ENCODE peak calls at places on chromosomes 13 and 19, in eight cellular contexts. N is thoracic aorta; F is ovary; C is breast epithelium; T is stomach; P is testis; O is CD8-positive, alpha-beta T cell; Z is SK-N-SH. V is an unnamed sample.

GRCh38 chr19:3548594-3548993 is 8.8 kb downstream of the MFSD12 start:
- DNase-seq in N (no peak), F (no peak), C (no peak), T (no peak), P (no peak), O (no peak), Z (no peak), V (no peak)

GRCh38 chr13:98490195-98490771 is 86.6 kb downstream of the STK24 start:
- DNase-seq in N (no peak), F (no peak), C (no peak), T (no peak), P (no peak), O (no peak), Z (no peak), V (no peak)

GRCh38 chr13:23865898-23866297 is 23.3 kb downstream of the MIPEP start:
- DNase-seq in N (no peak), F (no peak), C (no peak), T (no peak), P (no peak), O (no peak), Z (no peak), V (no peak)

GRCh38 chr13:21051675-21052074 is 9.7 kb downstream of the LATS2 start:
- DNase-seq in N (no peak), F (no peak), C (no peak), T (no peak), P (no peak), O (no peak), Z (no peak), V (no peak)

GRCh38 chr13:27298849-27299248 is 28.2 kb downstream of the RASL11A start:
- DNase-seq in N (no peak), F (no peak), C (no peak), T (no peak), P (no peak), O (no peak), Z (no peak), V (no peak)

GRCh38 chr13:98525852-98526512 is 50.9 kb downstream of the STK24 start:
- DNase-seq in N (no peak), F (no peak), C (no peak), T (no peak), P (no peak), O (no peak), Z (no peak), V (no peak)

GRCh38 chr13:74197686-74198085 is 63.5 kb upstream of the KLF12 start:
- DNase-seq in N (no peak), F (no peak), C (no peak), T (no peak), P (no peak), O (no peak), Z (no peak), V (no peak)

GRCh38 chr13:60584976-60585375 is 188.0 kb downstream of the TDRD3 start:
- DNase-seq in N (no peak), F (no peak), C (no peak), T (no peak), P (no peak), O (no peak), Z (no peak), V (no peak)

GRCh38 chr19:31385744-31386143 is 36.5 kb upstream of the TSHZ3 start:
- DNase-seq in N (no peak), F (no peak), C (no peak), T (no peak), P (no peak), O (no peak), Z (no peak), V (no peak)

GRCh38 chr19:6215701-6216235 is 64.0 kb downstream of the MLLT1 start:
- DNase-seq in N (no peak), F (peak; percentile 53), C (no peak), T (no peak), P (no peak), O (no peak), Z (peak; percentile 32), V (no peak)

GRCh38 chr13:93620366-93620765 is 393.8 kb downstream of the GPC6 start:
- DNase-seq in N (no peak), F (no peak), C (no peak), T (no peak), P (no peak), O (no peak), Z (no peak), V (no peak)

GRCh38 chr13:31742102-31742695 is 2.9 kb downstream of the RXFP2 start:
- DNase-seq in N (no peak), F (peak; percentile 63), C (peak; percentile 65), T (peak; percentile 68), P (peak; percentile 82), O (peak; percentile 50), Z (peak; percentile 66), V (peak; percentile 42)

GRCh38 chr19:18128044-18128443 is 24.9 kb upstream of the PIK3R2 start:
- DNase-seq in N (no peak), F (no peak), C (no peak), T (no peak), P (no peak), O (no peak), Z (no peak), V (no peak)

GRCh38 chr19:34386645-34387445 is 17.4 kb upstream of the PDCD2L start:
- DNase-seq in N (no peak), F (no peak), C (no peak), T (no peak), P (no peak), O (no peak), Z (no peak), V (no peak)

GRCh38 chr19:46351241-46352041 is 4.6 kb downstream of the PPP5C start:
- DNase-seq in N (peak; percentile 47), F (peak; percentile 57), C (no peak), T (peak; percentile 81), P (no peak), O (no peak), Z (no peak), V (no peak)

DNA sequence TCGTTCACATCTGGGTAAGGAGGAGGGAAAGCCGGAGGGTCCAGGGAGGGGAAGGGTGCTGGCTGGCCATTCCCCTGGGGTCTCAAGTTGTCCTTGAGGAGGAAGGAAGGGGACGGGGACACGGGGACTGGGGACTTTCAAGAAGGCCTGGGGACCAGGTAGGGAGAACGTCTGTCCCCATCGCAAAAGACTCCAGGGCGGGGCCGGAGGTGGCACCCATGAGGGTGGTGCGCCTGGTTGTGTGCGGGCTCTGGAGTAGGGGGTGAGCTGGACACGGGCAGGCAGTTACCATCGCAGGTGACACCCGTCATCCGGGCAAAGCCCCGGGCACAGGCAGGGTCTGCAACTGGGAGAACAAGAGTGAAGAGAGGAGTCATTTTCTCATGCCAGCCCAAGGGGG is 23.4 kb downstream of the FBN3 start:
- DNase-seq in N (no peak), F (no peak), C (no peak), T (no peak), P (no peak), O (no peak), Z (no peak), V (no peak)
- H3K27ac ChIP-seq in N (no peak overlapping the region), F (no peak overlapping the region), C (no peak overlapping the region), T (no peak overlapping the region), P (no peak overlapping the region), O (no peak overlapping the region), Z (no peak overlapping the region), V (no peak overlapping the region)

DNA sequence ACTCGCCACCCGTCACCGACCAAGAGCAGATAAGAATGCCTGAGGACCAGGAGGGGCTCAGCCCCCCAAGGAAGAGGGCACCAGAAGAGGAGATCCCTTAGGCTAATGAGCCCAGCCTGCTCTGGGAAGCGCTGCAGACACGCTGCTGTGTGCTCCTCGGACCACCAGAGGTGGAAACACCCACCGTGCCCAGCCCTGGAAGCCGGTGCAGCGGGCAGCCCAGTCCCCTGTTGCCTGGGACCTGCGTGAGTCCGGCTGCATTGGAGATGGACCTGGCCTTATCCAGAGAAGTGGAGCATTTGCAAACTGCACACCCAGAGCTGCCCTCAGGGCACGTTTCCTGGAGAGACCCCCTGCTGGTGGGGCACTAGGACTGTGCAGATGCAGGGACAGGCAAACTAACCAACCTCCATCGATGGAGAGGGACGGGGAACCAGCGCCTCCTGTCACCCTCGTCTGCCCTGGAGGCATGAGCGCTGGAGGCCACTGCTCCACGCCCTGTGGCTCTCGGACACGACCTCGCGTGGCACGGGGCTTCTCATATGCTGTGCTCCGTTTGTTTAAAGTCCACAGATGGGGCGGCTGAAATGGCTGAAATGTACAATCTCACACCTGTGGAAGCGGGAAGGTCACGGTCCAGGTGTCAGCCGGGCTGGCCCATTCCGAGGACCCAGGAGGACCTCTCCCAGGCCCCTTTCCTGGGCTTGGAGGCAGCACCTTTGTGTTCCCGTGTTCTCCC is 153.9 kb downstream of the KDM4B start:
- DNase-seq in N (no peak), F (no peak), C (no peak), T (no peak), P (no peak), O (no peak), Z (no peak), V (no peak)
- TF ChIP-seq CTCF in N (no peak), F (peak; percentile 7), C (no peak), T (no peak), P (no peak), O (no peak), Z (no peak), V (no peak)

GRCh38 chr13:41561179-41561578 is 103.8 kb downstream of the RGCC start:
- DNase-seq in N (no peak), F (no peak), C (no peak), T (no peak), P (no peak), O (no peak), Z (no peak), V (no peak)

GRCh38 chr13:41562541-41563178 is 105.3 kb downstream of the RGCC start:
- DNase-seq in N (no peak), F (no peak), C (no peak), T (no peak), P (no peak), O (no peak), Z (no peak), V (no peak)

GRCh38 chr13:41563501-41564001 is 106.2 kb downstream of the RGCC start:
- DNase-seq in N (no peak), F (no peak), C (no peak), T (no peak), P (no peak), O (no peak), Z (no peak), V (no peak)

GRCh38 chr13:41564046-41564445 is 106.7 kb downstream of the RGCC start:
- DNase-seq in N (no peak), F (no peak), C (no peak), T (no peak), P (no peak), O (no peak), Z (no peak), V (no peak)

GRCh38 chr13:41562083-41562482 is 104.7 kb downstream of the RGCC start:
- DNase-seq in N (no peak), F (peak; percentile 91), C (no peak), T (no peak), P (peak; percentile 82), O (no peak), Z (no peak), V (peak; percentile 81)
- H3K27ac ChIP-seq in N (no peak overlapping the region), F (no peak overlapping the region), C (no peak overlapping the region), T (no peak overlapping the region), P (no peak overlapping the region), O (no peak overlapping the region), Z (no peak overlapping the region), V (no peak overlapping the region)

DNA sequence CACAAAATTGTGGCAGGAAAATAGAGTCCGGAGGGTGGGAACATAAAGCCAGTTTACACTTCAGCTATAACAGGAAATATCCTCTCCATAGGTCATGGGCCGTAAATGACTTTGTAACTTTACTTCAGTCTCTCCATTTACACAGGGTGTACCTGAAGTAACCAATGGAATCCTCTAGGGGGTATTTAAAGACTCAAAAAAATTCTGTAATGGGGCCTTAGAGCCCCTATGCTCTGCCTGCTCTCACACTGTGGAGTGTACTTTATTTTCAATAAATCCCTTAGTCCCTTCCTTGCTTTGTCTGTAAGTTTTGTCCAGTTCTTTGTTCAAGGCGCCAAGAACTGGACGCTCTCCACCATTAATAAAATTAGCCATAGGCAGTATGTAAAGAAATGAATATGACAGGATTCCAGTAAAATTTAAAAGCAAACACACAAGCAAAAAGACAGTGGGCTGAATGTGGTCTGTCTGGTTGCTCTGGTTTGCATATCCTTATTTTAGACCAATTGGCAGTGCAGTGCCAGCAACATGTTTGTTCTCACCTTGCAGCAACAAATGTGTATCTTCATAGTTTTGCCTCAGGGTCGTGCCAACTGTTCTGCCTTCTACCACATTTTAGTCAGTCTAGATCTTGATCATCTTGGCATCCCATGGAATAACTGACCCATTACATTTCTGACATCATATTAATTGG is 801.5 kb upstream of the SPRY2 start:
- DNase-seq in N (no peak), F (no peak), C (no peak), T (no peak), P (no peak), O (no peak), Z (no peak), V (no peak)
- TF ChIP-seq CTCF in N (no peak), F (no peak), C (no peak), T (no peak), P (no peak), O (no peak), Z (peak; percentile 16), V (no peak)